ENCODE peak calls at places on chromosomes 2 and 18, in seven cellular contexts. B is CD8-positive, alpha-beta T cell; L is MM.1S; X is aorta; A is adrenal gland; Q is lower lobe of right lung; I is foreskin fibroblast. S is an unnamed sample.

GRCh38 chr18:43422483-43422882 is 145.2 kb upstream of the SYT4 start:
- DNase-seq in B (no peak), L (no peak), X (no peak), A (peak), Q (no peak), I (no peak), S (no peak)

GRCh38 chr2:72276356-72276755 is 128.7 kb upstream of the CYP26B1 start:
- DNase-seq in B (no peak), L (no peak), X (no peak), A (no peak), Q (no peak), I (peak), S (no peak)

GRCh38 chr2:73111300-73112025 is 1.3 kb downstream of the RAB11FIP5 start:
- DNase-seq in B (no peak), L (peak), X (peak), A (peak), Q (no peak), I (peak), S (no peak)

GRCh38 chr2:192128655-192129054 is 66.1 kb downstream of the TMEFF2 start:
- DNase-seq in B (no peak), L (no peak), X (no peak), A (no peak), Q (no peak), I (no peak), S (no peak)

GRCh38 chr18:74278058-74278457 is 13.7 kb downstream of the CYB5A start:
- DNase-seq in B (no peak), L (no peak), X (no peak), A (no peak), Q (no peak), I (no peak), S (no peak)

GRCh38 chr2:53913721-53914120 is 54.0 kb upstream of the GPR75 start:
- DNase-seq in B (no peak), L (no peak), X (no peak), A (peak), Q (no peak), I (peak), S (no peak)

GRCh38 chr2:120469486-120469885 is 123.5 kb downstream of the INHBB start:
- DNase-seq in B (no peak), L (no peak), X (peak), A (no peak), Q (peak), I (peak), S (peak)

GRCh38 chr2:55902429-55902828 is 21.2 kb downstream of the EFEMP1 start:
- DNase-seq in B (no peak), L (no peak), X (no peak), A (no peak), Q (no peak), I (no peak), S (no peak)

GRCh38 chr2:203878060-203878459 is 10.5 kb downstream of the CTLA4 start:
- DNase-seq in B (no peak), L (no peak), X (no peak), A (no peak), Q (no peak), I (peak), S (no peak)

GRCh38 chr2:157158111-157158510 is 99.4 kb upstream of the GALNT5 start:
- DNase-seq in B (no peak), L (no peak), X (no peak), A (no peak), Q (no peak), I (peak), S (no peak)

GRCh38 chr2:97857553-97857952 is 138.2 kb downstream of the TMEM131 start:
- DNase-seq in B (no peak), L (no peak), X (no peak), A (no peak), Q (no peak), I (no peak), S (no peak)

GRCh38 chr18:58225101-58225500 is 181.1 kb downstream of the NEDD4L start:
- DNase-seq in B (no peak), L (no peak), X (no peak), A (no peak), Q (no peak), I (peak), S (no peak)

GRCh38 chr2:168215813-168216212 is 31.6 kb downstream of the STK39 start:
- DNase-seq in B (no peak), L (no peak), X (no peak), A (no peak), Q (no peak), I (no peak), S (no peak)

GRCh38 chr2:138274421-138275291 is 226.9 kb upstream of the SPOPL start:
- DNase-seq in B (no peak), L (no peak), X (no peak), A (no peak), Q (no peak), I (peak), S (no peak)

DNA sequence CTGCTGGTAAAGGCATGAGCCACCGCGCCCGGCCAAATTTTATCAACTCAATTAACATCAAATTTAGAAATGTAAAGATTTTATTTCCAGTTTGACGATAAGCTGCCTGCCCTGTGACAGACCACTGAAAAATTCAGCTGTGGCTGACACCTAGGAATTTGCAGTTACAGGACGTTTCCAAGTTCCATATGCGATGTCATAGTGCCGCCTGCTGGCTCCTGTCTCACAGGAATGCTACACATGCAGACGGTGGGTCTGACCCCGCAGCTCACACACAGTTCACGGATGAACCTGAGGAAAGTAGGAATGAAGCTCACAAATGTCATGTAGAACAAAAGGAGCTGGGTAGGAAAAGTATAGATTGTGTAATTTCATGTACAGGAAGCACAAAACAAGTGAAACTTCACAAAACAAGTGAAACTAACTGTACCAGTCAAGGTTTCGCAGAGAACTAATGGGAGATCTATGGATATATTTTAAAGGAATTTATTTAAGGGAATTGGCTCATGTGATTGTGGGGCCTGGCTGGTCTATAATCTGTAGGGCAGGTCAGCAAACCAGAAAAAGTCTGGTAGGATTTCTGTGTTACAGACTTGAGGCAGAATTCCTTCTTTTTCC is 13.2 kb upstream of the SEH1L start:
- DNase-seq in B (peak), L (peak), X (peak), A (peak), Q (peak), I (peak), S (peak)
- H3K4me3 ChIP-seq in B (no peak), L (no peak), X (no peak), A (no peak), Q (no peak), I (no peak), S (no peak)

GRCh38 chr2:166173263-166173662 is 45.4 kb upstream of the SCN1A start:
- DNase-seq in B (no peak), L (no peak), X (no peak), A (no peak), Q (no peak), I (no peak), S (no peak)
- H3K4me3 ChIP-seq in B (no peak), L (no peak), X (no peak), A (no peak), Q (no peak), I (no peak), S (no peak)

GRCh38 chr18:23587220-23587642 is 925 bp upstream of the NPC1 start:
- DNase-seq in B (no peak), L (peak), X (no peak), A (no peak), Q (no peak), I (no peak), S (no peak)
- H3K4me3 ChIP-seq in B (peak), L (peak), X (no peak), A (no peak), Q (peak), I (peak), S (peak)

DNA sequence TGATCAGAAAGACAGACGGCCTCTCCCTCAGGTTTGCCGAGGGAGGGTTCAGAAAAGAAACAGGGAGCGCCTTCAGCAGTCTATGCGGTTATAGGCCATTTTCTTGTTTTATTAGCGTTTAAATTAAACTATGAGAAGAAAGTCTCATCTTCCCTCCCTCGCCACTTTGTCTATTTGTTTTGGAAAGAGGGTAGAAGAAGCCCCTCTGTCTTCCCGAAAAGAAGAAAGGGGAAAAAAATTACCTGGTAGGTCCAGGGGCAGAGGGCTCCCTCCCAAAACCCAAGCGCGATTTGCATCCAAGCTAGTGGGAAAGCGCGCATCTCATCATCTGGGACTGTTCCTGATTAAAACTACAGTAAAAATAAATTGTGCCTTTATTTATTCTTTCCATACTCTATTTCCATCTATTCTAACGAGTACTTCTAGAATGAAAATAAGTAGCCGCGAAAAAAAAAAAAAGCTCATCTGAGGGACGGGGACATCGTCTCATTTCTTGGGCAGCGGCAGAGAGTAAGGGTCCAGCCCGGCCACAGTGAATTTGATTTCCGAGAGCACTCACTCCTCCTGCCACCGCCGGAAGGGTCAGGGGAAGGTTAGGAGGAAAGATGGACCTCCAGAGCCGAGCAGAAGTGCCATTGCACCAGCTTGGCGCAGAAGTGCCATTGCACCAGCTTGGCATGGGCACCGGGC is 2.4 kb downstream of the PAX8 start:
- DNase-seq in B (no peak), L (no peak), X (no peak), A (no peak), Q (no peak), I (peak), S (no peak)
- H3K4me3 ChIP-seq in B (no peak), L (no peak), X (no peak), A (no peak), Q (no peak), I (no peak), S (no peak)

DNA sequence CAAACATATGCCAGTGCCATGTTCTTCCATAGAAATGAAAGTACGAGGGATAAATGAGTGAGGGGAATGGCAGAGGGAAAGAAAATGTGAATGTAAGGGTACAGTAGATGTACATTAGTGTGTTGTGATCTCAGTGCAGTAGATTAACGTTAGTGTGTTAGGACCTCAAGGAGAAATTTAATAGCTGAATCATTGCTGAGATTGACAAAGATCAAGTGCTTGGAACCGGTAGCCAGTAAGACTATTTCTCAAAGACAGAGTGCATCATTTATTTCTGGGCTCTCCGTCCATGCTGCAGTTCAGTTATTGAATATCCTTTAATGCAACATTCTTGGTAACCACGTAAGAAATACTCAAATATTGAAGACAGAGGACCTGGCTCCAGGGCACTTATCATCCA is 246.0 kb downstream of the PTPRM start:
- DNase-seq in B (no peak), L (no peak), X (no peak), A (no peak), Q (no peak), I (no peak), S (no peak)
- H3K4me3 ChIP-seq in B (no peak), L (no peak), X (no peak), A (no peak), Q (no peak), I (no peak), S (no peak)

GRCh38 chr2:158755738-158756137 is 39.4 kb upstream of the DAPL1 start:
- DNase-seq in B (no peak), L (no peak), X (no peak), A (no peak), Q (no peak), I (no peak), S (no peak)

GRCh38 chr2:158754303-158754611 is 40.9 kb upstream of the DAPL1 start:
- DNase-seq in B (no peak), L (no peak), X (no peak), A (no peak), Q (no peak), I (no peak), S (no peak)

GRCh38 chr2:158756331-158756730 is 38.8 kb upstream of the DAPL1 start:
- DNase-seq in B (no peak), L (no peak), X (no peak), A (no peak), Q (no peak), I (no peak), S (no peak)

GRCh38 chr2:158755310-158755709 is 39.8 kb upstream of the DAPL1 start:
- DNase-seq in B (no peak), L (no peak), X (no peak), A (no peak), Q (no peak), I (no peak), S (no peak)

GRCh38 chr2:158753561-158754302 is 41.4 kb upstream of the DAPL1 start:
- DNase-seq in B (no peak), L (peak), X (no peak), A (peak), Q (no peak), I (peak), S (no peak)
- H3K4me3 ChIP-seq in B (no peak), L (no peak), X (no peak), A (no peak), Q (no peak), I (peak), S (no peak)

DNA sequence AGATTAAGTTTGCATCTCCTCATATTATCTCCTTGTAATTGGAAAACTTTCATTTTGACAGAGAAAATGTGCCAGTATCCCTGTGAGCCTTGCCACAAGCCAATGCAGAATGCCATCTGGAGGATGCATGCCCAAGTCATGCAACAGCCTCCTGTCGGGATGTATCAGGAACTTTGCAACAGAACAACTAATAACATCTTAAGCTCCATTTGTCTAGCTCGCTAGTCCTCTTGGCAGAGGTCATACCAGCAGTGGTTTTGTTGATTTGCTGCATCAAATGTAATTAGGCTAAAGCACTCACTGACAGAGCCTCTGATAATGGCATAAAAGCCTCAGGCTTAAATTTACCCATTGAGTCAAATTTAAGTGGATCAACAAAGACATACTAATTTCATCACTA is 125.8 kb downstream of the UBE2E3 start:
- DNase-seq in B (no peak), L (no peak), X (no peak), A (no peak), Q (no peak), I (peak), S (no peak)
- H3K4me3 ChIP-seq in B (no peak), L (no peak), X (no peak), A (no peak), Q (no peak), I (no peak), S (no peak)

S was measured in tibial nerve.